ENCODE peak calls at places on chromosomes 6 and 20, in eight cellular contexts. G is H1, C is tibial nerve, X is A549, Y is ovary, Z is K562, H is transverse colon, V is stomach. B is an unnamed sample.

GRCh38 chr6:35253249-35253648 is 6.3 kb upstream of the ZNF76 start:
- DNase-seq in G (no peak), C (no peak), X (no peak), Y (no peak), Z (no peak), H (no peak), V (no peak), B (no peak)

GRCh38 chr20:58399926-58400325 is 10.9 kb downstream of the VAPB start:
- DNase-seq in G (no peak), C (no peak), X (no peak), Y (no peak), Z (no peak), H (no peak), V (no peak), B (no peak)

GRCh38 chr6:30163090-30163917 is at the start of gene TRIM15:
- DNase-seq in G (no peak), C (no peak), X (no peak), Y (no peak), Z (no peak), H (peak), V (no peak), B (peak)

GRCh38 chr6:62803094-62803493 is 408.2 kb upstream of the FKBP1C start:
- DNase-seq in G (no peak), C (no peak), X (no peak), Y (no peak), Z (no peak), H (no peak), V (no peak), B (no peak)

GRCh38 chr6:168994966-168995365 is 258.7 kb downstream of the THBS2 start:
- DNase-seq in G (no peak), C (no peak), X (no peak), Y (no peak), Z (no peak), H (no peak), V (no peak), B (no peak)

GRCh38 chr6:2111162-2111677 is 134.2 kb downstream of the GMDS start:
- DNase-seq in G (no peak), C (no peak), X (peak), Y (no peak), Z (no peak), H (no peak), V (no peak), B (no peak)

GRCh38 chr20:58073945-58074920 is 154.2 kb downstream of the ANKRD60 start:
- DNase-seq in G (peak), C (no peak), X (no peak), Y (peak), Z (no peak), H (no peak), V (no peak), B (peak)

GRCh38 chr20:41047975-41048305 is 19.3 kb downstream of the TOP1 start:
- DNase-seq in G (no peak), C (no peak), X (no peak), Y (no peak), Z (no peak), H (no peak), V (no peak), B (no peak)

GRCh38 chr6:33375143-33375649 is 16.4 kb upstream of the KIFC1 start:
- DNase-seq in G (no peak), C (peak), X (peak), Y (peak), Z (no peak), H (peak), V (peak), B (peak)

GRCh38 chr6:11209941-11210340 is 22.5 kb downstream of the NEDD9 start:
- DNase-seq in G (no peak), C (no peak), X (peak), Y (no peak), Z (no peak), H (no peak), V (no peak), B (no peak)

GRCh38 chr20:57509665-57510237 is 15.2 kb downstream of the CTCFL start:
- DNase-seq in G (no peak), C (no peak), X (peak), Y (no peak), Z (peak), H (peak), V (peak), B (no peak)

GRCh38 chr6:131257104-131257503 is 121.8 kb downstream of the AKAP7 start:
- DNase-seq in G (no peak), C (no peak), X (no peak), Y (no peak), Z (no peak), H (no peak), V (no peak), B (no peak)

GRCh38 chr6:18528084-18528743 is 141.1 kb downstream of the RNF144B start:
- DNase-seq in G (no peak), C (no peak), X (no peak), Y (no peak), Z (no peak), H (no peak), V (no peak), B (no peak)

GRCh38 chr20:64136004-64136710 is 28.1 kb upstream of the MYT1 start:
- DNase-seq in G (peak), C (no peak), X (no peak), Y (no peak), Z (no peak), H (no peak), V (no peak), B (no peak)

GRCh38 chr6:56573142-56573541 is 69.5 kb downstream of the DST start:
- DNase-seq in G (no peak), C (no peak), X (no peak), Y (no peak), Z (no peak), H (no peak), V (no peak), B (no peak)

GRCh38 chr6:104623052-104623690 is 236.5 kb downstream of the HACE1 start:
- DNase-seq in G (no peak), C (no peak), X (peak), Y (no peak), Z (no peak), H (no peak), V (no peak), B (no peak)

GRCh38 chr6:18477301-18477941 is 90.3 kb downstream of the RNF144B start:
- DNase-seq in G (no peak), C (no peak), X (no peak), Y (no peak), Z (no peak), H (no peak), V (no peak), B (no peak)

GRCh38 chr20:44134897-44135810 is 51.8 kb downstream of the JPH2 start:
- DNase-seq in G (no peak), C (no peak), X (no peak), Y (no peak), Z (no peak), H (no peak), V (no peak), B (no peak)

GRCh38 chr20:44136579-44136978 is 50.4 kb downstream of the JPH2 start:
- DNase-seq in G (no peak), C (no peak), X (no peak), Y (no peak), Z (no peak), H (no peak), V (no peak), B (no peak)

GRCh38 chr20:44133424-44133823 is 53.6 kb downstream of the JPH2 start:
- DNase-seq in G (no peak), C (no peak), X (no peak), Y (no peak), Z (no peak), H (no peak), V (no peak), B (no peak)

GRCh38 chr20:44137210-44137781 is 49.7 kb downstream of the JPH2 start:
- DNase-seq in G (peak), C (no peak), X (peak), Y (no peak), Z (no peak), H (peak), V (no peak), B (no peak)

DNA sequence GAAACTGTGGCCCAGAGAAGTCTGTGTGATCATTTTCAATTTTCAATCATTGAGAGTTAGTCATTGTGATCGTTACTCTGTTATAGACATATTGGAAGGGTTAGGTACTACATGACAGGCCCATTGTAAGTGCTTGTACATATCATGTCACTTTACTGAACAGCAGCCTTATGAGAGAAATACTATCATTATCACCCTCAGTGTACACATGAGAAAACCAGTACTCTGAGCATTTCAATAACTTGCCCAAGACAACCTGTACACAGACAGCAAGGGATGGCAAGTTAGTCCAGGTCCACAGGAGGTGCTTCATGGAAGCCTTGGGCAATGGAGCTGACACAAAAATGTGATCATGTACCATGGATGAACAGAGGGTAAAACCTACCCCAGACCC is 51.2 kb downstream of the JPH2 start:
- DNase-seq in G (no peak), C (no peak), X (no peak), Y (no peak), Z (no peak), H (no peak), V (no peak), B (no peak)
- H3K27ac ChIP-seq in G (no peak), C (no peak), X (no peak), Y (no peak), Z (no peak), H (peak), V (peak), B (peak)

DNA sequence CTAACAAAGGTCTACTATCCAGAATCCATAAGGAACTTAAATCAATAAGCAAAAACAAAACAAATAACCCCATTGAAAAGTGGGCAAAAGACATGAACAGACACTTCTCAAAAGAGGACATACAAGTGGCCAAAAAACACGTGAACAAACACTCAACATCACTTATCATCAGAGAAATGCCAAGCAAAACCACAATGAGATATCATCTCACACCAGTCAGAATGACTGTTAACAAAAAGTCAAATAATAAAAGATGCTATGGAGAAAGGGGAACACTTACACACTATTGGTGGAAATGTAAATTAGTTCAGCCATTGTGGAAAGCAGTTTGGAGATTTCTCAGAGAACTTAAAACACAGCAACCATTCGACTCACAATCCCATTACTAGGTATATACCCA is 19.4 kb upstream of the VNN1 start:
- DNase-seq in G (no peak), C (no peak), X (no peak), Y (no peak), Z (no peak), H (no peak), V (no peak), B (no peak)
- TF ChIP-seq EP300 in G (no peak), C (no peak), X (no peak), Y (no peak), Z (no peak), H (no peak), V (no peak), B (no peak)

GRCh38 chr6:91288741-91289140 is 701.9 kb upstream of the MAP3K7 start:
- DNase-seq in G (no peak), C (no peak), X (no peak), Y (no peak), Z (no peak), H (no peak), V (no peak), B (no peak)
- H3K27ac ChIP-seq in G (no peak), C (no peak), X (no peak), Y (no peak), Z (no peak), H (no peak), V (no peak), B (no peak)

GRCh38 chr6:109318328-109318876 is 63.9 kb downstream of the CD164 start:
- DNase-seq in G (no peak), C (peak), X (no peak), Y (no peak), Z (no peak), H (peak), V (no peak), B (no peak)
- TF ChIP-seq EP300 in G (no peak), C (no peak), X (no peak), Y (no peak), Z (no peak), H (peak), V (no peak), B (no peak)

GRCh38 chr6:57974653-57975052 is 657.2 kb downstream of the PRIM2 start:
- DNase-seq in G (no peak), C (no peak), X (no peak), Y (no peak), Z (peak), H (no peak), V (no peak), B (no peak)
- H3K27ac ChIP-seq in G (no peak), C (no peak), X (no peak), Y (no peak), Z (peak), H (no peak), V (no peak), B (no peak)

GRCh38 chr20:34512955-34513419 is 3.2 kb upstream of the DYNLRB1 start:
- DNase-seq in G (no peak), C (no peak), X (peak), Y (no peak), Z (no peak), H (no peak), V (no peak), B (no peak)

GRCh38 chr20:34516038-34516873 is at the start of gene DYNLRB1:
- DNase-seq in G (peak), C (peak), X (peak), Y (peak), Z (peak), H (peak), V (peak), B (peak)

GRCh38 chr20:34515484-34516037 is 661 bp upstream of the DYNLRB1 start:
- DNase-seq in G (peak), C (no peak), X (peak), Y (peak), Z (peak), H (peak), V (peak), B (no peak)

GRCh38 chr20:34514897-34515483 is 1.2 kb upstream of the DYNLRB1 start:
- DNase-seq in G (no peak), C (no peak), X (no peak), Y (no peak), Z (no peak), H (no peak), V (no peak), B (no peak)

DNA sequence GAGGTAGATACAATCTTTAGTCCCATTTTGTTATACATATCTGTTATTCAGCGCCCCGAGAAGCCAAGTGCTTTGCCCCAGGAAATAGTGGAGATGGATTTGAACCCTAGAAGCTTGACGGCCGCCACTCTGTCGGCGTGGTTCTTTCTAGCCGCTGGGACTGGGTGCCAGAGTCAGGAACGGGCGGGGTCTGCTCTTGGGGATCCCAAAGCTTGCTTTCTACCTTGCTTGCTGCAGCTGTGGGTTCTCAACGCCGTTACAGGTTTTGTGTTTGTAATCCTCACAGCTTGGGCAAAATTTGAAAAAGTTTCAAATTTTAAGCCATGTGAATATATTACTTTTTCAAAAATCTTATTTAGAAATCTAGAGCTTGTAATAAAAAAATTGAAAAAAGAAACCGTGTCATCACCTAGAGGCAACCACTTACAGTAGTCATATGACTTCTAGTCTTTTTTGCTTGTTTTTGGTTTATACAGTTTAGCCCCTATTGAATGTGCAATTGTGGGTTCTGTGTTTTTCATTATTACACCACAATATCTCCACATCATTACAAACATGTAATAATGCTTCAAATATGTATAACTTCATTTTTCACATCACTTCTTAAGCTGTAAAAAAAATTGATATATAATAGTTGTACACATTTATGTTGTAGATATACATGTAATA is 786 bp downstream of the DYNLRB1 start:
- DNase-seq in G (no peak), C (no peak), X (no peak), Y (no peak), Z (peak), H (peak), V (no peak), B (no peak)
- TF ChIP-seq EP300 in G (no peak), C (no peak), X (no peak), Y (no peak), Z (no peak), H (no peak), V (no peak), B (no peak)

DNA sequence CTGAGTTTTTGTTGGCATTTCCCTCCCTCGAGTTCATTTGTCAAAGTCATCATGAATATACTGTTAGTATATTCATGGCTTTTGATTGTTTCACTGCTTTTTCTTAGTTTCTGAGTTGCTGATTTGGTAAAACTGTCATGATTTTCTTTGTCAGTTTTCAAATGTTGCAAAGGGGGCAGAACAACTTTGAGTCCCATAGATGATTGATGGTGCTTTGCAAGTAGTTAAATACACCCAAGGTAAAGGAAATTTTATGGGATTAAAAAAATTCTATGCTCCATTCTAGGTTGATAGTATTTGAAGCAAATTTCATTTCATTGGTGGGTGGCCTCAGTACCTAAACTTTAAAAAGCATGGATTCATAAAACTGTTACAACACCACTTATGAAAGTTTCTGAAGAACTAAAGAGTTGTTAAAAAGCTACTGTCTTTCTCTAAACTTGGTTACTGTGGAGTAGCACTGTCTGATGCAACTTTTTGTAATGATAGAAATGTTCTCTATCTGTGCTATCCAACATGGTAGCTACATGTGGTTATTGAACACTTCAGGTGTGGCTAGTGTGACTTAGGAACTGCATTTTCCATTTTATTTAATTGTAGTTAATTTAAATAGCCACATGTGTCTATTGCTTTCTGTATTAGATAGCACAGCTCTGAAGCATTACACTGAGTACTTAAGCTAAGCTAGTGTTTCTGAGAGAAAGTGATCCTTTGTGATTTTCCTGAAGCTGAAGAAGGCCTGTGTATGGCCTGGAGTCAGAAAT is 153.6 kb downstream of the ZFAND3 start:
- DNase-seq in G (no peak), C (no peak), X (no peak), Y (no peak), Z (no peak), H (no peak), V (no peak), B (no peak)
- H3K27ac ChIP-seq in G (no peak), C (no peak), X (peak), Y (no peak), Z (no peak), H (no peak), V (no peak), B (no peak)

GRCh38 chr6:79173378-79173777 is 61.1 kb downstream of the HMGN3 start:
- DNase-seq in G (no peak), C (no peak), X (no peak), Y (no peak), Z (no peak), H (no peak), V (no peak), B (no peak)

GRCh38 chr6:79170431-79170830 is 64.1 kb downstream of the HMGN3 start:
- DNase-seq in G (no peak), C (no peak), X (no peak), Y (no peak), Z (no peak), H (no peak), V (no peak), B (no peak)

GRCh38 chr6:79168695-79168980 is 65.8 kb downstream of the HMGN3 start:
- DNase-seq in G (no peak), C (no peak), X (no peak), Y (no peak), Z (no peak), H (no peak), V (no peak), B (no peak)

GRCh38 chr6:79167931-79168694 is 66.4 kb downstream of the HMGN3 start:
- DNase-seq in G (no peak), C (no peak), X (no peak), Y (no peak), Z (no peak), H (no peak), V (no peak), B (no peak)

DNA sequence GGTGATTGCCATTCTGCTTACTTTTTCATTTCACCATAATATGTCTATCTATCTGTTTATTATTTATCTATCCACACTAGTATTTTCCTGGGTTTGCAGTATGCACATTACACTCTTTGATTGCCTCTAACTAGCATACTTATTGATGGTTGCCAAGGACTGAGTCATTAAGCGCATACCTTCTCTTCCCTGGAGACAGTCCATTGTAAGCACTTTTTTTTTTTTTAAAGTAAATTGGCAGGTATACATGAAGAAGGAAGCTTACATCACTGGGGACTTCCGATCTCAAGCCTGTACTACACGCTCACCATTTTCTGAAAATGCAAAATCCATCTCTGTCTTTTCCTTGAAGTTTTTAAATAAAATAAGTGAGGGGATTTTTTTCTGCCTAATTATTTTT is 63.6 kb downstream of the HMGN3 start:
- DNase-seq in G (no peak), C (no peak), X (no peak), Y (no peak), Z (no peak), H (no peak), V (no peak), B (no peak)
- TF ChIP-seq EP300 in G (no peak), C (no peak), X (no peak), Y (no peak), Z (no peak), H (no peak), V (no peak), B (no peak)

B was measured in esophagus muscularis mucosa.